ENCODE peak calls at places on chromosome 7, in ten cellular contexts. L is H9, F is heart right ventricle, W is astrocyte of the spinal cord, Q is left ventricle myocardium inferior, O is foreskin fibroblast, N is cardiac fibroblast, Z is cardiac muscle cell, T is right atrium auricular region, V is ovary. U is an unnamed sample.

GRCh38 chr7:108448777-108449576 is 7.3 kb downstream of the NRCAM start:
- DNase-seq in Q (no peak), Z (no peak), F (no peak), V (no peak), N (no peak), O (no peak), W (no peak), T (no peak), L (no peak), U (no peak)

GRCh38 chr7:158265743-158266080 is 321.9 kb downstream of the PTPRN2 start:
- DNase-seq in Z (no peak), F (no peak), N (no peak), V (no peak), O (no peak), T (no peak), L (no peak), Q (no peak), W (no peak), U (no peak)

GRCh38 chr7:917255-918117 is 37.0 kb downstream of the ADAP1 start:
- DNase-seq in Z (no peak), V (peak; percentile 17), L (no peak), O (no peak), N (no peak), T (no peak), Q (no peak), F (no peak), W (no peak), U (no peak)

GRCh38 chr7:5477723-5478531 is 54.3 kb upstream of the TNRC18 start:
- DNase-seq in Q (no peak), V (no peak), N (peak; percentile 26), Z (no peak), T (no peak), W (no peak), F (no peak), L (peak; percentile 83), O (peak; percentile 76), U (no peak)

GRCh38 chr7:46533946-46534345 is 612.9 kb upstream of the IGFBP3 start:
- DNase-seq in N (no peak), W (no peak), L (no peak), O (no peak), F (no peak), V (no peak), Q (no peak), Z (no peak), T (no peak), U (no peak)

GRCh38 chr7:107996072-107996824 is 6.7 kb downstream of the LAMB1 start:
- DNase-seq in Q (no peak), T (no peak), F (no peak), W (no peak), Z (no peak), V (no peak), L (no peak), O (peak; percentile 63), N (no peak), U (no peak)

GRCh38 chr7:2399848-2400587 is 3.4 kb upstream of the CHST12 start:
- DNase-seq in W (peak; percentile 98), T (peak; percentile 90), N (peak; percentile 97), Z (peak; percentile 98), Q (peak; percentile 72), L (no peak), F (peak; percentile 91), V (peak; percentile 87), O (peak; percentile 95), U (peak; percentile 84)

GRCh38 chr7:1800876-1801275 is 130.8 kb downstream of the ELFN1 start:
- DNase-seq in F (no peak), L (no peak), N (no peak), W (no peak), O (no peak), V (peak; percentile 11), T (no peak), Z (no peak), Q (no peak), U (no peak)

GRCh38 chr7:696426-697258 is 29.9 kb upstream of the DNAAF5 start:
- DNase-seq in F (peak; percentile 25), Q (no peak), V (peak; percentile 25), O (no peak), T (no peak), L (no peak), W (no peak), N (peak; percentile 28), Z (no peak), U (no peak)

GRCh38 chr7:55365103-55365679 is at the start of gene LANCL2:
- DNase-seq in F (no peak), V (no peak), L (peak; percentile 63), T (no peak), O (peak; percentile 63), Q (no peak), N (peak; percentile 49), W (peak; percentile 55), Z (peak; percentile 56), U (no peak)

GRCh38 chr7:41148521-41148951 is 554.4 kb downstream of the INHBA start:
- DNase-seq in Z (peak; percentile 61), V (no peak), F (no peak), L (no peak), W (peak; percentile 70), T (no peak), N (peak; percentile 67), O (peak; percentile 84), Q (no peak), U (peak; percentile 68)

GRCh38 chr7:137402535-137403258 is 59.2 kb upstream of the PTN start:
- DNase-seq in Z (no peak), Q (no peak), L (no peak), V (no peak), T (no peak), N (no peak), O (no peak), W (no peak), F (no peak), U (no peak)

DNA sequence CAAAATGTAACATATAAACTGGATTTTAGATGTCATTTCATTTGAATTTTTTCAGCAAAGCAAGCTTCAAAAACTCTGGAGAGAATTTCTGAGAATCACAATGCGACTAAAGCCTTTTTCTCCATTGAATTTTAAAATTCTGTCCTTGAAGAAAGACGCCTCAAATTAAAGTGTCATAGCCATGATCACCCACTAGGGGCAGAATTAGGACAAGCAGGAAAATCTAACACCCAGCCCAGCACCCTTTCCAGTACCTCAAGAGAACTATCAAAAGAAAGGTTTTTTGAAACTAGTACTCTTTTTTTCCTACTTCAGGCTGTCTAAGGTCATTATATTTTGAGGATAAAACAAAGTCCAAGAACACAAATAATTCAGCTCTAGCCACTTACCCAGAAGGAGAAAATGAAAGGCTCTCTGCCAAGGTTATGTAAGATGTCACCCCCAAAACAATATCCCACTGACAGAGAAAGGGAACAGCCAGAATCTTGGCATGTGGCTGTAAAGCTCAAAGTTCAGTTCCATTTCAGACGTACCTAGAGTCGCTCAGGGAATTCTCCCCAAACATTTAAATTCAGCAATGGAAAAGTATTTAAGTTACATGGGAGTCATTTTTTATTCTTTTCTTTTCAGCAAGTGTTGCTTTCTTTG is 299.4 kb downstream of the SNX13 start:
- DNase-seq in V (no peak), O (peak; percentile 51), Z (peak; percentile 61), W (peak; percentile 53), F (peak; percentile 41), N (peak; percentile 60), T (no peak), Q (no peak), L (no peak), U (no peak)
- TF ChIP-seq CTCF in V (peak; percentile 46), O (peak; percentile 54), Z (peak; percentile 67), W (peak; percentile 66), F (peak; percentile 75), N (peak; percentile 73), T (peak; percentile 38), Q (peak; percentile 76), L (peak; percentile 79), U (peak; percentile 58)

GRCh38 chr7:128035712-128036111 is 4.5 kb upstream of the LRRC4 start:
- DNase-seq in T (no peak), N (no peak), Z (peak; percentile 32), W (no peak), F (no peak), V (no peak), O (peak; percentile 21), Q (no peak), L (no peak), U (no peak)
- TF ChIP-seq CTCF in T (no peak), N (peak; percentile 43), Z (peak; percentile 46), W (peak; percentile 68), F (peak; percentile 48), V (no peak), O (peak; percentile 32), Q (peak; percentile 42), L (peak; percentile 69), U (peak; percentile 40)

GRCh38 chr7:149787428-149788299 is 14.3 kb upstream of the ZNF467 start:
- DNase-seq in F (no peak), L (peak; percentile 64), O (no peak), W (no peak), Q (no peak), V (no peak), T (no peak), Z (peak; percentile 17), N (no peak), U (no peak)
- TF ChIP-seq CTCF in F (peak; percentile 53), L (peak; percentile 43), O (no peak), W (peak; percentile 13), Q (peak; percentile 52), V (no peak), T (no peak), Z (peak; percentile 40), N (peak; percentile 21), U (no peak)

GRCh38 chr7:36209814-36210183 is 56.7 kb downstream of the EEPD1 start:
- DNase-seq in N (no peak), T (no peak), W (no peak), Z (no peak), L (no peak), O (no peak), F (no peak), V (no peak), Q (no peak), U (no peak)

GRCh38 chr7:36208406-36208805 is 55.4 kb downstream of the EEPD1 start:
- DNase-seq in T (no peak), Z (no peak), W (no peak), V (no peak), L (no peak), F (no peak), N (no peak), Q (no peak), O (no peak), U (no peak)

GRCh38 chr7:36205844-36206243 is 52.8 kb downstream of the EEPD1 start:
- DNase-seq in F (no peak), T (no peak), N (no peak), Q (no peak), Z (no peak), O (no peak), V (no peak), W (no peak), L (no peak), U (no peak)

GRCh38 chr7:36208997-36209813 is 56.2 kb downstream of the EEPD1 start:
- DNase-seq in F (no peak), W (no peak), T (no peak), O (no peak), L (no peak), Z (no peak), V (no peak), N (no peak), Q (no peak), U (no peak)

GRCh38 chr7:36207451-36208291 is 54.6 kb downstream of the EEPD1 start:
- DNase-seq in Z (peak; percentile 54), W (peak; percentile 82), O (peak; percentile 16), V (peak; percentile 80), L (no peak), T (peak; percentile 66), F (peak; percentile 50), N (peak; percentile 51), Q (peak; percentile 54), U (no peak)
- TF ChIP-seq CTCF in Z (no peak), W (peak; percentile 6), O (no peak), V (no peak), L (peak; percentile 16), T (no peak), F (peak; percentile 21), N (peak; percentile 22), Q (peak; percentile 46), U (no peak)

GRCh38 chr7:32892521-32893224 is 1.1 kb upstream of the KBTBD2 start:
- DNase-seq in F (peak; percentile 31), W (peak; percentile 56), Q (peak; percentile 37), N (peak; percentile 81), T (no peak), O (peak; percentile 81), L (peak; percentile 46), Z (peak; percentile 79), V (peak; percentile 65), U (no peak)
- TF ChIP-seq CTCF in F (no peak), W (no peak), Q (no peak), N (no peak), T (no peak), O (no peak), L (no peak), Z (no peak), V (no peak), U (no peak)